ENCODE peak calls at places on chromosomes 1 and 21, in ten cellular contexts. A is endothelial cell of umbilical vein; L is astrocyte; O is transverse colon; G is breast epithelium; R is mesendoderm; B is neuronal stem cell; F is CD8-positive, alpha-beta T cell; Q is Karpas-422; M is adrenal gland. E is an unnamed sample. For H3K4me1, the result is how much of the 10 kb centered on the place peaks cover.

GRCh38 chr1:109201123-109201703 is 12.5 kb upstream of the SARS1 start:
- DNase-seq in L (peak), G (no peak), A (peak), Q (peak), O (peak), R (peak), B (peak), M (peak), F (peak), E (peak)

GRCh38 chr1:29284286-29284960 is 48.1 kb downstream of the PTPRU start:
- DNase-seq in B (no peak), M (no peak), O (no peak), R (no peak), L (no peak), Q (no peak), F (no peak), G (no peak), A (no peak), E (no peak)

GRCh38 chr1:156308078-156308477 is 9.0 kb upstream of the VHLL start:
- DNase-seq in B (no peak), A (peak), M (no peak), Q (no peak), O (no peak), L (peak), F (no peak), G (no peak), R (no peak), E (no peak)

GRCh38 chr1:22751124-22751531 is 40.5 kb downstream of the EPHB2 start:
- DNase-seq in Q (no peak), A (no peak), M (no peak), O (peak), F (no peak), G (no peak), L (no peak), R (no peak), B (no peak), E (peak)

GRCh38 chr1:184747089-184747955 is 7.3 kb downstream of the EDEM3 start:
- DNase-seq in M (no peak), G (no peak), B (no peak), Q (peak), F (no peak), O (no peak), R (no peak), L (no peak), A (no peak), E (no peak)

GRCh38 chr1:84724128-84724860 is 34.0 kb upstream of the SSX2IP start:
- DNase-seq in B (no peak), O (peak), G (no peak), L (no peak), A (no peak), M (peak), F (peak), R (peak), Q (peak), E (peak)

GRCh38 chr1:156126701-156127534 is 12.4 kb downstream of the LMNA start:
- DNase-seq in Q (peak), G (peak), O (peak), A (peak), L (peak), M (peak), F (peak), R (no peak), B (no peak), E (no peak)

GRCh38 chr1:155171836-155172731 is 1.0 kb downstream of the KRTCAP2 start:
- DNase-seq in R (no peak), A (no peak), G (peak), Q (peak), M (no peak), F (no peak), L (no peak), B (no peak), O (no peak), E (no peak)

GRCh38 chr1:19892628-19893168 is 10.5 kb downstream of the OTUD3 start:
- DNase-seq in Q (no peak), F (no peak), L (peak), A (peak), R (no peak), M (no peak), O (no peak), G (no peak), B (no peak), E (no peak)

GRCh38 chr1:235588916-235589515 is 60.6 kb downstream of the GNG4 start:
- DNase-seq in G (no peak), A (no peak), O (no peak), Q (no peak), M (no peak), L (peak), F (no peak), R (peak), B (peak), E (peak)

GRCh38 chr1:205476648-205477047 is 20.8 kb upstream of the BLACAT1 start:
- DNase-seq in A (no peak), M (no peak), O (no peak), R (no peak), F (no peak), L (no peak), G (no peak), B (no peak), Q (no peak), E (no peak)

GRCh38 chr1:26945138-26945537 is 15.1 kb downstream of the KDF1 start:
- DNase-seq in O (no peak), A (no peak), M (no peak), G (no peak), R (no peak), F (no peak), Q (no peak), B (no peak), L (no peak), E (no peak)

GRCh38 chr1:113086551-113086950 is 13.6 kb downstream of the LRIG2 start:
- DNase-seq in G (no peak), R (no peak), F (no peak), L (no peak), Q (no peak), O (no peak), B (no peak), A (no peak), M (no peak), E (no peak)

GRCh38 chr1:162922196-162922595 is 61.2 kb upstream of the CCDC190 start:
- DNase-seq in O (no peak), L (peak), Q (no peak), R (no peak), B (no peak), A (peak), M (no peak), G (no peak), F (no peak), E (no peak)

GRCh38 chr1:246565751-246566127 is 322 bp downstream of the TFB2M start:
- DNase-seq in R (peak), F (no peak), A (no peak), G (no peak), Q (no peak), M (no peak), O (no peak), L (peak), B (no peak), E (peak)

GRCh38 chr1:192445849-192446489 is 129.2 kb downstream of the RGS21 start:
- DNase-seq in R (peak), B (peak), A (peak), Q (peak), L (peak), M (peak), F (peak), G (no peak), O (peak), E (peak)

GRCh38 chr21:43937898-43938309 is 72.9 kb downstream of the AGPAT3 start:
- DNase-seq in M (no peak), L (no peak), G (no peak), R (no peak), A (no peak), B (no peak), O (no peak), Q (peak), F (no peak), E (no peak)

GRCh38 chr1:10755977-10756521 is 40.4 kb downstream of the CASZ1 start:
- DNase-seq in G (no peak), A (peak), M (peak), R (no peak), Q (no peak), O (peak), F (peak), B (no peak), L (no peak), E (no peak)

GRCh38 chr1:203649551-203650011 is 22.9 kb downstream of the ATP2B4 start:
- DNase-seq in L (no peak), M (no peak), Q (no peak), A (no peak), O (no peak), G (no peak), B (no peak), R (no peak), F (peak), E (no peak)

GRCh38 chr1:42152119-42152518 is 1.1 kb upstream of the GUCA2B start:
- DNase-seq in A (no peak), G (peak), L (no peak), R (no peak), M (peak), O (peak), B (no peak), F (no peak), Q (no peak), E (no peak)

GRCh38 chr1:76770979-76771378 is 96.3 kb upstream of the ST6GALNAC5 start:
- DNase-seq in O (no peak), L (no peak), M (no peak), F (no peak), Q (no peak), G (no peak), B (no peak), A (no peak), R (no peak), E (no peak)

GRCh38 chr21:36800734-36801133 is 101.8 kb downstream of the SIM2 start:
- DNase-seq in O (no peak), A (no peak), L (no peak), Q (no peak), G (no peak), M (no peak), F (no peak), B (no peak), R (no peak), E (no peak)

GRCh38 chr1:88791192-88791591 is 100.2 kb downstream of the GTF2B start:
- DNase-seq in L (no peak), Q (no peak), M (no peak), F (no peak), B (no peak), O (no peak), G (no peak), R (no peak), A (no peak), E (no peak)

GRCh38 chr1:9207086-9207485 is 27.5 kb upstream of the H6PD start:
- DNase-seq in G (no peak), F (no peak), A (no peak), O (no peak), R (no peak), M (no peak), L (peak), B (no peak), Q (no peak), E (no peak)

GRCh38 chr1:198107041-198107440 is 49.8 kb upstream of the NEK7 start:
- DNase-seq in O (no peak), B (no peak), R (peak), M (no peak), A (no peak), F (no peak), Q (no peak), G (no peak), L (peak), E (no peak)
- H3K27ac ChIP-seq in O (no peak), B (no peak), R (no peak), M (no peak), A (no peak), F (no peak), Q (no peak), G (no peak), L (no peak), E (no peak)

GRCh38 chr1:16209132-16209846 is 3.2 kb downstream of the ARHGEF19 start:
- DNase-seq in G (no peak), A (no peak), M (no peak), R (no peak), F (no peak), Q (no peak), B (no peak), L (no peak), O (no peak), E (no peak)

GRCh38 chr1:16206547-16207317 is 5.7 kb downstream of the ARHGEF19 start:
- DNase-seq in B (peak), Q (peak), M (peak), O (peak), L (peak), G (peak), R (peak), F (peak), A (peak), E (peak)

GRCh38 chr1:16208270-16208987 is 4.0 kb downstream of the ARHGEF19 start:
- DNase-seq in Q (no peak), M (peak), B (no peak), O (no peak), A (no peak), F (no peak), R (no peak), L (peak), G (no peak), E (no peak)

GRCh38 chr1:16205891-16206546 is 6.4 kb downstream of the ARHGEF19 start:
- DNase-seq in R (no peak), Q (no peak), M (no peak), O (no peak), B (no peak), L (no peak), A (no peak), G (no peak), F (no peak), E (no peak)

GRCh38 chr1:16207318-16208269 is 4.9 kb downstream of the ARHGEF19 start:
- DNase-seq in M (peak), R (peak), O (no peak), A (no peak), F (no peak), B (no peak), G (no peak), L (no peak), Q (no peak), E (peak)
- H3K4me1 ChIP-seq in M (under half), R (under half), O (under half), A (under half), F (under half), B (under half), G (under half), L (under half), Q (under half), E (under half)

DNA sequence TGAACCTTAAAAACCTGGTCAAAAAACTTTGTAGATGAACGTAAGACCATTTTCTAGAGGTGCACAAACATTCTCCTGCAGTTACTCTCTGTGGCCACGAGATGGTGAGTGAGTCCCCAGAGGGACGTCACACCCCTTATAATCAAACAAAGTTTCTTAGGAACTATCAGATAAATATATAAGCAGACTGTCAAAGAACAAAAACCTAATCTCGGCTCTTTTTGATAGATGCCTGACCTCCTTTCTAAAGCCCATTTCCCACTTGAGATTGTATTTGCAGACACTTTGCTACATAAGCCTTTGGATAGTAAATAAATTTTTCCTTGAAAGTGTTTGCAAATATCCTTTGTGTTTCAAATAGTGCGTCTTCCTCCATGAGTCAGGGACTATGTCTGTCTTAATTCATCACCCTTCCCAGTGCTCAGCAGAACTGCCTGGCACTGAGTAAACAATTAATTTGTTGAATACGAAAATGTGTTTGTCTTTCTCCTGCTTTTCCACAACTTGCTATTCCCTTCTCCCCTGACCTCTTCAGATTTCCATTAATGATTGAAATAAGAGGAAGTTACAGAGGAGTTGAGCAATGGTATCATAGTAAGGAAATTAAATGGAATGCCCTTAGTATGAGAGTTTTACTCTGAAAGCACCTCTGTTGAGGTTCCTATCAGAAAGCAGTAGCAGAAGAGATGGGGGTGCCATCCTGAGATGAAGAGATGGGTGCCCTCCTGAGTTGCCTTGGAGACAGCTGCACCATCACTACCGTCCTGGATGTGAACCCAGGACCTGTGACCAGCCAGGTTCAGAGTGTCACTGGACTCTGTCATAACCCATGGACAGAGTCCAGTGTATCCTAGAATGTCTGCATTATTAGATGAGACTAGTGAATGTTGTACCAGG is 57.8 kb upstream of the RAVER2 start:
- DNase-seq in G (no peak), B (peak), L (peak), A (peak), F (no peak), O (peak), M (peak), Q (peak), R (peak), E (peak)
- H3K27ac ChIP-seq in G (peak), B (no peak), L (no peak), A (peak), F (no peak), O (no peak), M (no peak), Q (no peak), R (no peak), E (no peak)

DNA sequence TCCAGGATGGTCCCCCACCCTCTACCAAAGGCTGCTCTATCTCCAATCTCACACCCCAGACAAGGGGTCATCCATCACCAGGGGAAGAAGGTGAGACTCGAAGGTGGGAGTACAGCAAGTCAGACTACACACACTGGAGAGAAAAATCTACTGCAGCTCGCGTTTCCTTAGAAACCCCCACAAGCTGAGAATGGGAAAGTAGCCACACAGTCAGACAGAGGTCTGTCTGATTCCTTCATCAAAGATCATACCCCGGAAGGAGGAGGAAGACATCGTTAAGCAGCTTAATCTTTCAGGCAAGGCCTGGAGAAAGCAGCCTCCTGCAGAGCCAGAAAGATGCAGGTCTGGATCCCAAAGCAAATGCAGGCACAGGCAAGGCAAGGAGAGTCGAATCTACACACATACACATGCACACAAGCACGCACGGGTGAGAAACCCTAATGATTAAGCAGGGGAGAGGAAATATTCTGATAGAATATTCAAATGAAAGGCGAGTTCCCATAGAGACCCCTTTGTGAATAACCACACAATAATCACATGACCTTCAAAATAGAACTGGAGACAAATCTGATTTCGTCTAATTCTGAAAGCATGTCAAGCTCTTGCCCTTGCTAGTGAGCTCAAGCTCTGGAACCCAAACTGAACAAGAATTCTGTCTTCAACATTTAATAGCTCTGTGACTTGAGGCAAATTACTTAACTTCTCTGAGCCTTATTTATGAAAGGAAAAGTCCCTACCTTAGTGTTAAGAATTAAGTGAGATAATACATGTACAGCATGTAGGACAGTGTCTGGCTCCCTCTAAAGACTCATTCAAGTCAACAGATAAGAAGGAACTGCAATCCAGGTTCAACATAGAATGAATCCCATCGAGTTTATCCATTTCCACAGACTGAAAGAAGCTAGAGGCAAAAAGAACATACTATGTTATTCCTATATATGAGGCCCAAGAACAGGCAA is 387.8 kb downstream of the OMA1 start:
- DNase-seq in R (peak), G (no peak), O (no peak), F (no peak), B (no peak), L (no peak), Q (peak), A (no peak), M (no peak), E (no peak)
- H3K4me1 ChIP-seq in R (under half), G (under half), O (under half), F (under half), B (under half), L (under half), Q (half or more), A (under half), M (under half), E (under half)

GRCh38 chr1:228095161-228095560 is 8.0 kb downstream of the C1orf35 start:
- DNase-seq in A (no peak), B (no peak), R (no peak), F (no peak), M (no peak), O (no peak), L (no peak), Q (no peak), G (no peak), E (no peak)
- H3K27ac ChIP-seq in A (no peak), B (no peak), R (no peak), F (no peak), M (no peak), O (no peak), L (no peak), Q (no peak), G (no peak), E (no peak)

GRCh38 chr21:34909492-34910292 is 139.4 kb downstream of the RUNX1 start:
- DNase-seq in R (peak), O (no peak), A (no peak), G (no peak), M (no peak), L (peak), B (no peak), F (no peak), Q (no peak), E (no peak)

GRCh38 chr21:34912022-34912933 is 136.8 kb downstream of the RUNX1 start:
- DNase-seq in L (no peak), M (no peak), F (no peak), R (peak), G (no peak), Q (no peak), A (no peak), B (no peak), O (no peak), E (peak)

GRCh38 chr21:34913786-34914185 is 135.3 kb downstream of the RUNX1 start:
- DNase-seq in F (no peak), A (no peak), G (no peak), Q (no peak), O (no peak), R (no peak), L (no peak), B (no peak), M (no peak), E (no peak)

GRCh38 chr21:34910396-34910795 is 138.7 kb downstream of the RUNX1 start:
- DNase-seq in Q (no peak), A (no peak), B (no peak), F (no peak), O (no peak), R (no peak), L (no peak), M (no peak), G (no peak), E (no peak)

GRCh38 chr21:34911360-34911759 is 137.7 kb downstream of the RUNX1 start:
- DNase-seq in M (no peak), L (no peak), Q (no peak), B (no peak), G (no peak), A (no peak), O (no peak), F (no peak), R (no peak), E (no peak)
- H3K4me1 ChIP-seq in M (under half), L (under half), Q (under half), B (under half), G (under half), A (under half), O (under half), F (under half), R (under half), E (under half)

GRCh38 chr1:221286399-221286798 is 407.2 kb downstream of the HLX start:
- DNase-seq in Q (no peak), M (no peak), F (no peak), R (no peak), A (no peak), B (no peak), O (no peak), G (no peak), L (no peak), E (no peak)

GRCh38 chr1:221283532-221283931 is 404.3 kb downstream of the HLX start:
- DNase-seq in Q (no peak), B (no peak), F (no peak), O (no peak), R (no peak), A (no peak), L (no peak), G (no peak), M (no peak), E (no peak)

GRCh38 chr1:221279146-221279545 is 399.9 kb downstream of the HLX start:
- DNase-seq in A (no peak), R (no peak), B (no peak), F (no peak), L (no peak), O (no peak), Q (no peak), M (no peak), G (no peak), E (no peak)

GRCh38 chr1:221289103-221289502 is 409.9 kb downstream of the HLX start:
- DNase-seq in L (no peak), M (no peak), O (no peak), A (no peak), R (no peak), B (no peak), G (no peak), F (no peak), Q (no peak), E (no peak)

GRCh38 chr1:221284028-221284427 is 404.8 kb downstream of the HLX start:
- DNase-seq in Q (no peak), O (no peak), R (no peak), B (no peak), F (no peak), A (peak), G (no peak), M (no peak), L (peak), E (no peak)
- H3K27ac ChIP-seq in Q (no peak), O (no peak), R (no peak), B (no peak), F (no peak), A (no peak), G (no peak), M (no peak), L (peak), E (no peak)

E was measured in GM23338.